ENCODE peak calls at places on chromosomes 13 and 19, in six cellular contexts. G is prostate gland, Y is gastrocnemius medialis, N is heart right ventricle, B is tibial nerve, A is stomach. L is an unnamed sample.

GRCh38 chr19:51570962-51571575 is at the start of gene ZNF175:
- DNase-seq in G (peak; percentile 94), Y (peak; percentile 90), N (peak; percentile 88), B (peak; percentile 94), A (peak; percentile 94), L (peak; percentile 73)

GRCh38 chr19:45473366-45474190 is 5.8 kb downstream of the FOSB start:
- DNase-seq in G (no peak), Y (no peak), N (no peak), B (no peak), A (no peak), L (no peak)

GRCh38 chr13:27139565-27139964 is 32.0 kb downstream of the USP12 start:
- DNase-seq in G (no peak), Y (no peak), N (no peak), B (no peak), A (no peak), L (no peak)

GRCh38 chr13:75076476-75076875 is 405.5 kb downstream of the TBC1D4 start:
- DNase-seq in G (no peak), Y (no peak), N (no peak), B (no peak), A (no peak), L (no peak)

GRCh38 chr13:100537951-100538462 is 50.6 kb downstream of the GGACT start:
- DNase-seq in G (no peak), Y (no peak), N (no peak), B (no peak), A (no peak), L (no peak)

GRCh38 chr13:112902669-112903068 is 66.3 kb upstream of the MCF2L start:
- DNase-seq in G (no peak), Y (no peak), N (no peak), B (no peak), A (no peak), L (no peak)

GRCh38 chr13:64925727-64926126 is 2304.4 kb downstream of the PCDH9 start:
- DNase-seq in G (no peak), Y (no peak), N (peak; percentile 6), B (no peak), A (no peak), L (no peak)

GRCh38 chr13:85223883-85224656 is 575.1 kb downstream of the SLITRK6 start:
- DNase-seq in G (no peak), Y (no peak), N (no peak), B (no peak), A (no peak), L (no peak)

GRCh38 chr19:13100871-13101589 is 1.6 kb downstream of the LYL1 start:
- DNase-seq in G (no peak), Y (no peak), N (no peak), B (no peak), A (no peak), L (no peak)
- H3K4me1 ChIP-seq in G (peaks cover 9% of the 10 kb centered on the region), Y (peaks cover 12% of the 10 kb centered on the region), N (peaks cover 97% of the 10 kb centered on the region), B (peaks cover 79% of the 10 kb centered on the region), A (peaks cover 65% of the 10 kb centered on the region), L (peaks cover 15% of the 10 kb centered on the region)

DNA sequence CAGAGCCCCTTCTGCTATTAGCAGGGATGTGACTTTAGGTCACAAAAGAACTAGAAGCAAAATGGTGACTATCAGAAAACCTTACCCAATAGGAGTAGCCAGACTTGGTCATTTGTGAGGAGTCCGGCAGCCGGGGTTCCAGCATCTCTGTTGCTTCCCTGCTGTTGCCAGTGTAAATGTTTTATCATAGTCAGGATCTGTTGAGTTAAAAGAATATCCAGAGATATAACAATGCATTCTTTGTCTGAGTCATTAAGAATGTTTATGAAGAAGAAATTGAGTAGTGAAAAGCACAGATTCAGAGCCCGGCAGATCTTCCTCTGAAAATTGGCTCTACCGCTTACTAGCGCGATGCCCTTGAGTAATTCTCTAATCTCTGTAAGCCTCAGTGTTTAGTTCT is 84.2 kb downstream of the COL4A2 start:
- DNase-seq in G (no peak), Y (no peak), N (no peak), B (no peak), A (no peak), L (no peak)
- H3K4me1 ChIP-seq in G (no peaks in the 10 kb centered on the region), Y (peaks cover 43% of the 10 kb centered on the region), N (peaks cover 74% of the 10 kb centered on the region), B (peaks cover 72% of the 10 kb centered on the region), A (no peaks in the 10 kb centered on the region), L (peaks cover 96% of the 10 kb centered on the region)

GRCh38 chr19:49415102-49415809 is 8.0 kb downstream of the PTH2 start:
- DNase-seq in G (no peak), Y (no peak), N (no peak), B (no peak), A (no peak), L (no peak)
- H3K4me1 ChIP-seq in G (no peaks in the 10 kb centered on the region), Y (no peaks in the 10 kb centered on the region), N (peaks cover under 1% of the 10 kb centered on the region), B (no peaks in the 10 kb centered on the region), A (no peaks in the 10 kb centered on the region), L (no peaks in the 10 kb centered on the region)

GRCh38 chr13:51246005-51246404 is 23.8 kb downstream of the FAM124A start:
- DNase-seq in G (no peak), Y (no peak), N (no peak), B (no peak), A (no peak), L (no peak)

GRCh38 chr13:51244637-51245405 is 22.6 kb downstream of the FAM124A start:
- DNase-seq in G (no peak), Y (no peak), N (no peak), B (no peak), A (no peak), L (no peak)

GRCh38 chr13:51245583-51245982 is 23.4 kb downstream of the FAM124A start:
- DNase-seq in G (no peak), Y (no peak), N (no peak), B (no peak), A (no peak), L (no peak)

GRCh38 chr13:51249254-51249653 is 27.1 kb downstream of the FAM124A start:
- DNase-seq in G (no peak), Y (no peak), N (no peak), B (no peak), A (no peak), L (no peak)

DNA sequence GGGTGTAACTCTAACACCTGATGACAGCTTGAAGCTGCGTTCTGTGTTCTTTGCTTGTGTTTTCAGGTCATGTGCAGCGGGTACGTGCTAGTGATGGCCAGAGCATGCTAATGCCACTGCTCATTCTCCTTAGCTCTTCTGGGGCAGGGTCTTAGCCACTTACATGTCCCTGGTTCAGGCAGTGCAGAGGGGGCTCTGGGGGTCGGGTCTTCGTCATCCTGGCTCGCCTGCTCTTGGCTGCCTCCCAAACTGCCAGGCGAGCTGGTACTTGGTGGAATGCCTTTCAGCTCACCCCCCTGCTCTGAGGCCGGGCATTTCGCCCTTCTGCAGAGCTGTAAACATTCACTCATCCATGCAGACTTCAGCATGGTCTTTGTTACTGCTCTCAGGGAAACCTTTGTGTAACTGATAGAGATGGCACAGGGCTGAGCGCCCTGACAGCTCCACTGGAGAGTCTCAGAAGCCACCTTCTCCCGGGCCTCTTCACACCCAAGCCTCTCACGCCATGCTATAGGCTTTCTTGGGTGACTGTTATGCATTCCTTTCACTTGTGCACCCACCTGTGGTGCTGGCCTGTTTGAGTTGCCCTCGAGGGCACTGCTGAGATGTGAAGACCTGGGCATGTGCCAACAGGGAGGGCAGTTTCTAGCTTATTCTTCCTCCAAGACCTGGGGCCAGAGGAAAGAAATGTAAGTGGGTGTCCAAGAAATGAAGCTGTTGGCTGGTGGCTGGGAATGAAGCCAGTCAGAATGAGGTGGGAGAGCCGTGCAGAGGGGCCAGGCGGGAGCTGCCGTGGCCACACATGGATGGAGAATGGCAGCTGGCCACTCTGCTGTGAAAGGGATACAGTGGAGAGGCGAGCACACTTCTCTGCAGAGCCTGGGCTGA is 24.5 kb downstream of the FAM124A start:
- DNase-seq in G (peak; percentile 43), Y (no peak), N (peak; percentile 66), B (no peak), A (no peak), L (no peak)
- H3K4me1 ChIP-seq in G (peaks cover 4% of the 10 kb centered on the region), Y (no peaks in the 10 kb centered on the region), N (peaks cover 9% of the 10 kb centered on the region), B (peaks cover 33% of the 10 kb centered on the region), A (no peaks in the 10 kb centered on the region), L (peaks cover 4% of the 10 kb centered on the region)